ENCODE peak calls at places on chromosome 1, in five cellular contexts. M is GM23338, W is NT2/D1, S is heart right ventricle, Z is stomach. P is an unnamed sample. For H3K27me3, the result is how much of the 10 kb centered on the place peaks cover.

GRCh38 chr1:178502856-178503255 is 6.1 kb upstream of the CLEC20A start:
- DNase-seq in M (no peak), W (no peak), S (no peak), Z (no peak), P (no peak)

GRCh38 chr1:110455151-110455550 is 4.2 kb downstream of the PROK1 start:
- DNase-seq in M (peak), W (no peak), S (no peak), Z (no peak), P (no peak)

GRCh38 chr1:178645826-178646200 is 79.2 kb upstream of the RALGPS2 start:
- DNase-seq in M (no peak), W (no peak), S (no peak), Z (no peak), P (no peak)

GRCh38 chr1:54683453-54683852 is 32.2 kb upstream of the TTC4 start:
- DNase-seq in M (no peak), W (no peak), S (no peak), Z (no peak), P (no peak)

GRCh38 chr1:204398197-204399125 is 13.2 kb downstream of the PPP1R15B start:
- DNase-seq in M (peak), W (peak), S (peak), Z (peak), P (no peak)

GRCh38 chr1:201100169-201100930 is 11.9 kb downstream of the CACNA1S start:
- DNase-seq in M (no peak), W (no peak), S (no peak), Z (no peak), P (no peak)

GRCh38 chr1:114902343-114902742 is 47.7 kb downstream of the SYCP1 start:
- DNase-seq in M (peak), W (no peak), S (no peak), Z (no peak), P (no peak)

GRCh38 chr1:68725353-68725752 is 228.5 kb upstream of the DEPDC1 start:
- DNase-seq in M (no peak), W (no peak), S (peak), Z (no peak), P (peak)

GRCh38 chr1:113219377-113219776 is 146.4 kb downstream of the LRIG2 start:
- DNase-seq in M (peak), W (no peak), S (no peak), Z (no peak), P (no peak)

GRCh38 chr1:229230136-229230892 is 40.6 kb upstream of the RAB4A start:
- DNase-seq in M (peak), W (peak), S (no peak), Z (no peak), P (no peak)

GRCh38 chr1:189658381-189658780 is 819.3 kb downstream of the BRINP3 start:
- DNase-seq in M (no peak), W (no peak), S (no peak), Z (no peak), P (no peak)

GRCh38 chr1:96472471-96472870 is 249.1 kb upstream of the PTBP2 start:
- DNase-seq in M (no peak), W (no peak), S (no peak), Z (no peak), P (no peak)

GRCh38 chr1:26388791-26389445 is 16.4 kb upstream of the ZNF683 start:
- DNase-seq in M (no peak), W (no peak), S (no peak), Z (no peak), P (no peak)

GRCh38 chr1:87325982-87326738 is 2.5 kb upstream of the LMO4 start:
- DNase-seq in M (peak), W (peak), S (peak), Z (peak), P (no peak)

GRCh38 chr1:222592171-222592570 is 2.4 kb upstream of the TAF1A start:
- DNase-seq in M (no peak), W (no peak), S (no peak), Z (no peak), P (no peak)

GRCh38 chr1:53408013-53408754 is 51.0 kb upstream of the DMRTB1 start:
- DNase-seq in M (no peak), W (no peak), S (no peak), Z (no peak), P (no peak)
- H3K27me3 ChIP-seq in M (under half), W (under half), S (under half), Z (under half), P (under half)

DNA sequence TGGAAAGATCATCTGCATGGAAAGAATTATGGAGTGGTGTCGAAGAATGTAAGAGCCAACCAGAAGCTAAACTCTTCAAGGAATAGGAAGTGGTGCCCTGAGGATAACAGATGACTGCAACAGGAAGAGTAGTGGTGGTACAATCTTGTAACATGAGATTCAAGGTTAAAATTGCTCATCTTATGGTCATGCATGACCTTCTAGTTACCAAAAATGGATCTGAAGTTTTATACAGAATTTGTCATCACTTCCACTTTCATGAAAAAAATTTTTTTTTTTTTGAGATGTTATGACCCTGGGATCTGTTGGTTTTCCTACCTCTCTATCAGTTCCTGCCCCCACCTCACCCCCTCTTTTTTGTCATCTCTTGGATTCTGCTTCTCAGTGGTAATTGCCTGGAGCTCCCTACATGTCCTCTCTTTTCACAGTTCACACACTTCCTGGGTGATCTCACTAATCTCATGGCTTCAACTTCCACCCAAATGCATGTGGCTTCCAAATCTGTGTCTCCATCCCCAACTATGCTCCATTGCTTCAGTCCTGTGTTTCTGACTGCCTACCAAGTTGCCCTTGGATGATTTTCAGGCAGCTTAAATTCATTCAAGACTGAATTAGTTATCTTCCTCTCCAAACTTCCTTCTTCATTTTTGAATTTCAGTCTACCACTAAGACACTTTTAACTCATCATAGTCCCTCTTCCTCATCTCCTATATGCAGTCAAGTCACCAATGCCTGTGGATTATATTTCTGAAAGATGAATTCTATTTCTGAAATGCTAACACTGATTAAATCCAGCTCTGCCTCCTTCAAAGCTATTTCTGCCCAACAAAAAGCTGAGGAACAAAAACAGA is 48.4 kb downstream of the SLAMF6 start:
- DNase-seq in M (no peak), W (no peak), S (no peak), Z (no peak), P (no peak)
- H3K27me3 ChIP-seq in M (under half), W (under half), S (under half), Z (under half), P (under half)

GRCh38 chr1:197909346-197909745 is 6.9 kb downstream of the C1orf53 start:
- DNase-seq in M (no peak), W (no peak), S (no peak), Z (no peak), P (no peak)

GRCh38 chr1:197912739-197913494 is 4.3 kb upstream of the LHX9 start:
- DNase-seq in M (peak), W (no peak), S (no peak), Z (no peak), P (no peak)

GRCh38 chr1:197911857-197912696 is 5.1 kb upstream of the LHX9 start:
- DNase-seq in M (peak), W (no peak), S (no peak), Z (no peak), P (no peak)

GRCh38 chr1:197910120-197911110 is 6.8 kb upstream of the LHX9 start:
- DNase-seq in M (peak), W (no peak), S (no peak), Z (no peak), P (no peak)

GRCh38 chr1:197911172-197911856 is 5.9 kb upstream of the LHX9 start:
- DNase-seq in M (peak), W (no peak), S (no peak), Z (no peak), P (no peak)
- H3K27me3 ChIP-seq in M (half or more), W (half or more), S (half or more), Z (half or more), P (half or more)

GRCh38 chr1:22598736-22599135 is 35.4 kb downstream of the EPHA8 start:
- DNase-seq in M (no peak), W (no peak), S (no peak), Z (no peak), P (no peak)
- H3K27me3 ChIP-seq in M (under half), W (under half), S (half or more), Z (half or more), P (under half)

GRCh38 chr1:90712153-90712930 is 4.8 kb downstream of the BARHL2 start:
- DNase-seq in M (peak), W (no peak), S (no peak), Z (no peak), P (no peak)

GRCh38 chr1:90714521-90714951 is 2.6 kb downstream of the BARHL2 start:
- DNase-seq in M (peak), W (no peak), S (no peak), Z (no peak), P (no peak)

GRCh38 chr1:90712931-90713618 is 4.0 kb downstream of the BARHL2 start:
- DNase-seq in M (no peak), W (no peak), S (no peak), Z (no peak), P (no peak)

GRCh38 chr1:90715334-90715733 is 1.8 kb downstream of the BARHL2 start:
- DNase-seq in M (no peak), W (no peak), S (no peak), Z (no peak), P (no peak)

GRCh38 chr1:90713741-90714509 is 3.2 kb downstream of the BARHL2 start:
- DNase-seq in M (peak), W (no peak), S (no peak), Z (no peak), P (no peak)
- H3K27me3 ChIP-seq in M (half or more), W (half or more), S (half or more), Z (half or more), P (half or more)

P was measured in heart left ventricle.